ENCODE peak calls at places on chromosome 14, in nine cellular contexts. O is NB4; K is SW480; X is adipocyte; A is T-helper 2 cell treated with Interferon-gamma antibody and Interleukin-4, amounts not matched to agents 5 μg/mL and 100 μg/mL, for 36 hours; F is right atrium auricular region; Y is RWPE1; W is memory B cell; V is ACHN. B is an unnamed sample.

GRCh38 chr14:89384023-89384422 is 33.0 kb downstream of the FOXN3 start:
- DNase-seq in O (no peak), K (no peak), X (no peak), A (no peak), F (no peak), Y (no peak), W (peak; percentile 66), V (no peak), B (peak; percentile 98)

GRCh38 chr14:68715032-68715924 is 77.6 kb downstream of the ZFP36L1 start:
- DNase-seq in O (no peak), K (no peak), X (no peak), A (peak; percentile 40), F (no peak), Y (no peak), W (no peak), V (no peak), B (no peak)

GRCh38 chr14:68660495-68660894 is 132.4 kb downstream of the ZFP36L1 start:
- DNase-seq in O (no peak), K (no peak), X (no peak), A (no peak), F (peak; percentile 52), Y (no peak), W (no peak), V (no peak), B (no peak)

GRCh38 chr14:33922125-33922524 is 28.7 kb downstream of the EGLN3 start:
- DNase-seq in O (no peak), K (no peak), X (no peak), A (no peak), F (no peak), Y (no peak), W (no peak), V (no peak), B (no peak)

GRCh38 chr14:40219032-40219431 is 786.8 kb upstream of the FBXO33 start:
- DNase-seq in O (no peak), K (no peak), X (no peak), A (no peak), F (no peak), Y (no peak), W (no peak), V (no peak), B (no peak)

GRCh38 chr14:104277416-104278213 is 139.2 kb downstream of the KIF26A start:
- DNase-seq in O (no peak), K (no peak), X (no peak), A (no peak), F (no peak), Y (no peak), W (no peak), V (no peak), B (no peak)

GRCh38 chr14:94485944-94486841 is 10.2 kb upstream of the SERPINA9 start:
- DNase-seq in O (peak; percentile 29), K (peak; percentile 63), X (peak; percentile 81), A (peak; percentile 21), F (no peak), Y (peak; percentile 72), W (peak; percentile 60), V (peak; percentile 44), B (peak; percentile 34)

GRCh38 chr14:106605548-106606448 is 1079.4 kb downstream of the TMEM121 start:
- DNase-seq in O (peak; percentile 80), K (peak; percentile 58), X (no peak), A (peak; percentile 73), F (no peak), Y (no peak), W (peak; percentile 90), V (no peak), B (peak; percentile 81)

GRCh38 chr14:24255931-24256696 is 6.9 kb downstream of the TGM1 start:
- DNase-seq in O (no peak), K (no peak), X (no peak), A (no peak), F (no peak), Y (no peak), W (no peak), V (no peak), B (no peak)

GRCh38 chr14:46451800-46452199 is 199.8 kb downstream of the RPL10L start:
- DNase-seq in O (no peak), K (no peak), X (no peak), A (no peak), F (no peak), Y (no peak), W (no peak), V (no peak), B (no peak)

GRCh38 chr14:71933026-71933587 is 878 bp downstream of the RGS6 start:
- DNase-seq in O (no peak), K (peak; percentile 47), X (peak; percentile 1), A (peak; percentile 37), F (no peak), Y (no peak), W (no peak), V (no peak), B (no peak)

GRCh38 chr14:36478782-36479181 is 41.2 kb downstream of the NKX2-1 start:
- DNase-seq in O (no peak), K (peak; percentile 95), X (no peak), A (no peak), F (no peak), Y (peak; percentile 32), W (no peak), V (no peak), B (no peak)

GRCh38 chr14:21095430-21096205 is 2.8 kb downstream of the ZNF219 start:
- DNase-seq in O (no peak), K (no peak), X (peak; percentile 34), A (no peak), F (no peak), Y (no peak), W (no peak), V (peak; percentile 36), B (no peak)

GRCh38 chr14:105258846-105259245 is 10.5 kb downstream of the BTBD6 start:
- DNase-seq in O (no peak), K (no peak), X (no peak), A (no peak), F (no peak), Y (no peak), W (no peak), V (no peak), B (no peak)

GRCh38 chr14:65847065-65847847 is 434.7 kb downstream of the FUT8 start:
- DNase-seq in O (no peak), K (no peak), X (no peak), A (peak; percentile 79), F (peak; percentile 23), Y (no peak), W (no peak), V (no peak), B (peak; percentile 47)

GRCh38 chr14:23566782-23567185 is 807 bp downstream of the AP1G2 start:
- DNase-seq in O (no peak), K (no peak), X (no peak), A (no peak), F (no peak), Y (no peak), W (no peak), V (peak; percentile 26), B (no peak)

GRCh38 chr14:34334329-34334728 is 127.7 kb downstream of the SPTSSA start:
- DNase-seq in O (no peak), K (no peak), X (peak; percentile 27), A (no peak), F (no peak), Y (no peak), W (no peak), V (no peak), B (no peak)

GRCh38 chr14:59511916-59512530 is 27.7 kb downstream of the JKAMP start:
- DNase-seq in O (peak; percentile 7), K (peak; percentile 8), X (no peak), A (no peak), F (no peak), Y (peak; percentile 12), W (no peak), V (peak; percentile 9), B (peak; percentile 29)

GRCh38 chr14:78608998-78609787 is 439.0 kb downstream of the NRXN3 start:
- DNase-seq in O (no peak), K (no peak), X (no peak), A (no peak), F (no peak), Y (no peak), W (no peak), V (no peak), B (no peak)

GRCh38 chr14:31388687-31389413 is 31.5 kb downstream of the HEATR5A start:
- DNase-seq in O (no peak), K (no peak), X (no peak), A (peak; percentile 50), F (no peak), Y (no peak), W (no peak), V (no peak), B (no peak)

GRCh38 chr14:78785265-78785664 is 615.1 kb downstream of the NRXN3 start:
- DNase-seq in O (no peak), K (no peak), X (no peak), A (no peak), F (no peak), Y (no peak), W (no peak), V (no peak), B (no peak)

GRCh38 chr14:105154476-105154871 is 14.1 kb downstream of the JAG2 start:
- DNase-seq in O (no peak), K (no peak), X (no peak), A (no peak), F (no peak), Y (no peak), W (no peak), V (no peak), B (no peak)

GRCh38 chr14:101836131-101836530 is 74.6 kb downstream of the PPP2R5C start:
- DNase-seq in O (no peak), K (no peak), X (peak; percentile 47), A (no peak), F (no peak), Y (no peak), W (no peak), V (no peak), B (no peak)

GRCh38 chr14:39246618-39247017 is 12.9 kb downstream of the MIA2 start:
- DNase-seq in O (no peak), K (no peak), X (no peak), A (no peak), F (no peak), Y (no peak), W (no peak), V (no peak), B (no peak)

GRCh38 chr14:69694730-69695663 is 71.9 kb upstream of the SRSF5 start:
- DNase-seq in O (no peak), K (peak; percentile 21), X (no peak), A (no peak), F (no peak), Y (no peak), W (no peak), V (no peak), B (peak; percentile 48)

GRCh38 chr14:77133718-77134338 is 7.8 kb downstream of the ZDHHC22 start:
- DNase-seq in O (peak; percentile 79), K (no peak), X (peak; percentile 81), A (peak; percentile 58), F (no peak), Y (peak; percentile 79), W (peak; percentile 73), V (peak; percentile 74), B (peak; percentile 62)